ENCODE peak calls at places on chromosomes 5 and 9, in eight cellular contexts. Z is endodermal cell; E is CD8-positive, alpha-beta T cell; K is fibroblast of the aortic adventitia; W is AG04449; D is mammary epithelial cell; L is fibroblast of mammary gland; A is tibial artery. F is an unnamed sample.

GRCh38 chr5:74951855-74952254 is 85.7 kb upstream of the FAM169A start:
- DNase-seq in Z (no peak), E (no peak), K (no peak), W (no peak), D (no peak), L (no peak), A (no peak), F (no peak)

GRCh38 chr9:37037744-37038640 is 3.9 kb upstream of the PAX5 start:
- DNase-seq in Z (peak), E (no peak), K (no peak), W (no peak), D (no peak), L (no peak), A (no peak), F (no peak)

GRCh38 chr9:37107701-37108100 is 12.7 kb upstream of the ZCCHC7 start:
- DNase-seq in Z (no peak), E (no peak), K (no peak), W (no peak), D (no peak), L (no peak), A (no peak), F (no peak)

GRCh38 chr9:92740446-92740961 is 24.1 kb downstream of the BICD2 start:
- DNase-seq in Z (peak), E (no peak), K (no peak), W (no peak), D (peak), L (no peak), A (peak), F (no peak)

GRCh38 chr5:84286662-84287061 is 98.0 kb downstream of the EDIL3 start:
- DNase-seq in Z (no peak), E (no peak), K (no peak), W (no peak), D (no peak), L (no peak), A (no peak), F (no peak)

GRCh38 chr9:101307041-101307440 is 77.8 kb downstream of the BAAT start:
- DNase-seq in Z (no peak), E (no peak), K (no peak), W (no peak), D (peak), L (no peak), A (no peak), F (no peak)

GRCh38 chr5:93245226-93245625 is 335.8 kb downstream of the NR2F1-AS1 start:
- DNase-seq in Z (no peak), E (no peak), K (no peak), W (no peak), D (no peak), L (no peak), A (no peak), F (no peak)

GRCh38 chr5:44909009-44909408 is 100.3 kb downstream of the MRPS30 start:
- DNase-seq in Z (no peak), E (no peak), K (no peak), W (no peak), D (no peak), L (no peak), A (no peak), F (no peak)

GRCh38 chr5:38023353-38023752 is 183.5 kb upstream of the GDNF start:
- DNase-seq in Z (no peak), E (no peak), K (no peak), W (no peak), D (no peak), L (no peak), A (no peak), F (no peak)

GRCh38 chr9:120306088-120306487 is 273.9 kb downstream of the CDK5RAP2 start:
- DNase-seq in Z (peak), E (no peak), K (no peak), W (no peak), D (no peak), L (no peak), A (no peak), F (no peak)

GRCh38 chr5:90803891-90804290 is 245.3 kb downstream of the ADGRV1 start:
- DNase-seq in Z (no peak), E (no peak), K (no peak), W (no peak), D (peak), L (peak), A (no peak), F (no peak)

GRCh38 chr9:96420468-96421219 is 2.5 kb upstream of the ZNF367 start:
- DNase-seq in Z (peak), E (no peak), K (peak), W (peak), D (peak), L (peak), A (peak), F (no peak)

GRCh38 chr9:78463750-78464149 is 166.8 kb downstream of the PSAT1 start:
- DNase-seq in Z (no peak), E (no peak), K (no peak), W (no peak), D (no peak), L (no peak), A (no peak), F (no peak)

GRCh38 chr5:113354056-113354455 is 80.7 kb downstream of the TSSK1B start:
- DNase-seq in Z (no peak), E (no peak), K (peak), W (no peak), D (peak), L (no peak), A (no peak), F (no peak)

DNA sequence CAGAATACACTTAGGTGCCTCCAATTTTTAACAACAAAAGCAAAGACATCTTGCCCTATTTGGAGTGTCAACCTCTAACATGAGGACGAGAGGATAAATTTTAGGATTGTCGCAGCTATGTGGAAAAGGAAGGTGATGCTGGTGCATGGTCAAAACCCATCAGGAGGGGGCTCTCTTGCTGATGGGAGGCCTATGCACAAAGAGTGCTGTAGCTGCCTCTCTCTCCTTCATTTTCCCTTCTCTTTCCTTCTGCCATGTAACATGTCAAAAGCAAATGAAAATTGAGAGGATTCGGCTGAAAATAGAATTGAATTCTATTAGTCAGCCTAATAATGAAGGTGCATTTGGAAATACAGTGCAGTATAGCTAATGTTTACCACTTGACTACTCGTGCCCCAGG is 578.7 kb upstream of the ZNF462 start:
- DNase-seq in Z (peak), E (no peak), K (no peak), W (no peak), D (no peak), L (no peak), A (no peak), F (no peak)
- TF ChIP-seq CTCF in Z (peak), E (no peak), K (no peak), W (peak), D (no peak), L (no peak), A (no peak), F (peak)

DNA sequence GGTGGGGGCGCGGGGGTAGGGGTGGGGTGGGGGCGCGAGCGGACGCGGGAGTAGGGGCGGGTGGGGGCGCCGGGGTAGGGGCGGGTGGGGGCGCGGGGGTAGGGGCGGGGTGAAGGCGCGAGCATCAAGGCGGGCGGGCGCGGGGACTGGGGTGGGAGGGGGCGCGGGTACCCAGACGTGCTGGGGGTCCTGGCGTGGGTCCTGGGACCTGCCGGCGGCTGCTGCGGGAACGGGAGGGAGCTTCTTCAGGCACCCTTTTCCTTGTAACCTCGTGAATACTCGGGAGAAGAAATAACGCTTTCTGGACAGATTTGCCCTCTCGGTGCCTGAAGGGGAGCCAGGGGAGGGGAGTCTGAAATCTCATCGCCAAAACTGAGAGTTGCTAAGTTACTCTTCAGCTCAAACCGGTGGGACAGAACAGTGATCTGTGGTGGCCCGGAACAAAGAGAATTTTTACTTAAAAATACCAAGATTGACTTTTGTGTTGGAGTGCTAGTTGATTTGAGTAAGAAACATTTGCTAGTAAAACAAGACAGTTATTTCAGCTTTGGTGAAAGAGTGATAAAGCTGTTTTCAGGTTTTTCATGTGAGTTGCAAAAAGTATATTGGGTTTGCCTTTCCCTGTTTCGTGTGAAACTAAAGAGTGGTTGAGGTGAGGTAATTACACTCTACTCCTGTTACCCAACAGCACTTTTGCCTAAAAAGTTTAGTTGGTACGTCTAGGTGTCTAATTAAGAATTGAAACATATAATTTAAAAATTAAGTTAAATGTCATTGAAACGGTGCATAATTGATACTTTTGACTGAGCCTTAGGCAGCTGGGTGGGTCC is 638 bp downstream of the PLEKHG4B start:
- DNase-seq in Z (no peak), E (no peak), K (peak), W (no peak), D (no peak), L (no peak), A (no peak), F (no peak)
- H3K4me3 ChIP-seq in Z (peak), E (no peak), K (no peak), W (no peak), D (no peak), L (no peak), A (no peak), F (no peak)

DNA sequence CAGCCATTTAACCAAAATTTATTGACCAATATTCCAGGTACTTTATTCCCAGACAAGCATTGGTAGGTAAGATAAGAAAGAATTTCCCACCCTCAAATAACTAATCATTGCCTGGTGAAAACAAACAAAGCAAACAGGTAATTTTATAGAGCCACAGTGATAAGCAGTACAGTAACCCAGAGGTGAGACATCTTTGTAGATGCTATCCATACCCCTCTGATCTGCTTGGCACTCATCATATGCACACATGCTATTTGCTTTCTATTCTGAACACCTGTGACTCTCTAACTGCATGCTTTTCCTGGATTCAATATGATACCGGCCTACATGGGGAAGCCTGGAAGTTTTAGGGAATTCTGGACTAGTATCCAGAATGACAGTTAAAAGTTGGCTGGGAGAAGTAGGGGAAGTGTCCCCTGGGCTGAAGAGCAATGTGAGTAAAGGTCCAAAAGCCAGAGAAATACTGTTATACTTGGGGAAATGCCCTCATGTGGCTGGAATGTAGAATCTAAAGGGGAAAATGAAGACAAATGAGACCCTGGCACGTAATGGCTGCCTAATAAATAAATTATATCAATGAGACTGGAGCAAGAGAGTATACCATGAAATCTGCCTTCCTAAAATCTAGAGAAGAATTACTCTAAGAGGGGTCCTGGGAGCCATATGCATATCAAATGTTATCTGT is 243.8 kb upstream of the ADAMTSL1 start:
- DNase-seq in Z (no peak), E (no peak), K (no peak), W (no peak), D (no peak), L (no peak), A (no peak), F (no peak)
- TF ChIP-seq CTCF in Z (peak), E (no peak), K (no peak), W (no peak), D (no peak), L (no peak), A (no peak), F (no peak)

DNA sequence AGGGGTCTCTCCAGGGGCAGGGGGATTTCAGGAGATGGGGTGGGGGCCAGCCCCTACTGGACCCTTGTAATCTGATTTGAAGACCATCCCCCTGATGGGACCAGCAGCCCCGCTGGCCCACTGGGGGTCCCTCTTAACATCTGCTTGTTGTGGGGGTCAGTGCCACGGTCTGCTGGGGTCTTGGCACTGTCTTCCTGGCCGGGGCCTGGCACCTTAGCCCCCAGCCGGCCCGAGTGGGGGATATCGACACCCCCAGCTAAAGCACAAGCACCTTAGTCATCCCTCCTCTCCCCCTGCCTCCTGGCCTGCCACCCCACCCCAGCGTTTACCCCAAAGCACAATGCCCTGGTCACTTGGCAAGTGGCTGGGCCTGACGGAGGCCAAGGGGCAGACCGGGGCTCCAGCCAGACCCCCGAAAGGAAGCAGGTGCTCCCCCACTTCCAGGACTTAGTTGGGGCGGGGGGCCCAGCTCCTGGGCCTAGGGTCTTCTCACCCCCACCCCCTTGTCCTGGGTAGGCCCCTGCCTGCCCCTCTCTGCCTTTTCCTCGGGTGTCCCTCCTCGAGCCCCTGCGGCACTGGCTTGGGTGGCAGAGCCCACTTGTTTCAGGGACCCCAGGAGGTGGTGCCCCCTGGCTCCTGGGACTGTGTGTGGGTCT is 1.4 kb upstream of the NFX1 start:
- DNase-seq in Z (no peak), E (no peak), K (no peak), W (no peak), D (no peak), L (no peak), A (peak), F (no peak)
- H3K4me3 ChIP-seq in Z (no peak), E (no peak), K (no peak), W (no peak), D (no peak), L (no peak), A (peak), F (no peak)

GRCh38 chr9:16031971-16032370 is 479.1 kb downstream of the CCDC171 start:
- DNase-seq in Z (no peak), E (no peak), K (peak), W (no peak), D (peak), L (no peak), A (no peak), F (no peak)

GRCh38 chr9:16031486-16031885 is 478.6 kb downstream of the CCDC171 start:
- DNase-seq in Z (no peak), E (no peak), K (no peak), W (no peak), D (no peak), L (no peak), A (no peak), F (no peak)

GRCh38 chr9:16033253-16033652 is 480.4 kb downstream of the CCDC171 start:
- DNase-seq in Z (no peak), E (no peak), K (no peak), W (no peak), D (no peak), L (no peak), A (no peak), F (no peak)

GRCh38 chr9:16033921-16034320 is 481.1 kb downstream of the CCDC171 start:
- DNase-seq in Z (no peak), E (no peak), K (no peak), W (no peak), D (no peak), L (no peak), A (no peak), F (no peak)

GRCh38 chr9:16032799-16033198 is 480.0 kb downstream of the CCDC171 start:
- DNase-seq in Z (peak), E (no peak), K (peak), W (no peak), D (peak), L (peak), A (no peak), F (no peak)
- TF ChIP-seq CTCF in Z (peak), E (no peak), K (peak), W (peak), D (no peak), L (peak), A (no peak), F (no peak)

GRCh38 chr5:108935602-108936001 is 187.9 kb downstream of the FER start:
- DNase-seq in Z (no peak), E (no peak), K (peak), W (no peak), D (no peak), L (no peak), A (no peak), F (no peak)
- H3K4me3 ChIP-seq in Z (no peak), E (no peak), K (no peak), W (no peak), D (no peak), L (no peak), A (no peak), F (no peak)

GRCh38 chr5:77211013-77211690 is 672 bp downstream of the PDE8B start:
- DNase-seq in Z (peak), E (no peak), K (no peak), W (no peak), D (no peak), L (no peak), A (no peak), F (no peak)
- TF ChIP-seq CTCF in Z (peak), E (no peak), K (no peak), W (no peak), D (no peak), L (no peak), A (no peak), F (no peak)

DNA sequence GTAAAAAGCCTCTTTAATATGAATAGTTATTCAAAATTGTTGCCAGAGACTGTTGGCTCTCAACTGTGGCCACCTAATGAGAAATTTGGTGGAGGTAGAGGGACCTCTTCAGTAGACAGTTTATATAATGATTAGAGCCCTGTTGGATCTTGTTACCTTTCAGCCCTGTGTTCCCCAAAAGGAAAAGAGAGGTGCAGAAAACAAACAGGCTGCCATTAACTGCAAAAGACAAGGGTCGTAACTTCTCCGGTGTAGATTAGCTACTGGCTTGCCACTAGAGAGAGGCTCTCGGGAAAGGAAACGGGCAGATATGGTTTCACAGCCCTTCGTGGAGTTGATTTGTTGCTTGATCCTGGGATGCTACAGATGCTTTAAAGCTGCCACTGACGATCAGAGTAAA is 7.8 kb downstream of the FST start:
- DNase-seq in Z (no peak), E (no peak), K (no peak), W (no peak), D (peak), L (no peak), A (no peak), F (no peak)
- H3K4me3 ChIP-seq in Z (no peak), E (no peak), K (no peak), W (no peak), D (no peak), L (no peak), A (no peak), F (no peak)